ENCODE peak calls at places on chromosomes 12 and 14, in eight cellular contexts. C is right lobe of liver, X is omental fat pad, I is Panc1, M is left ventricle myocardium inferior, L is cardiac muscle cell, Z is breast epithelium, J is HCT116. S is an unnamed sample.

GRCh38 chr12:82406651-82407050 is 48.3 kb downstream of the METTL25 start:
- DNase-seq in L (no peak), C (no peak), J (no peak), Z (no peak), X (no peak), M (no peak), I (no peak), S (no peak)

GRCh38 chr12:117141097-117141898 is 42.1 kb upstream of the TESC start:
- DNase-seq in X (no peak), I (no peak), M (no peak), L (no peak), C (no peak), Z (no peak), J (no peak), S (no peak)

GRCh38 chr12:112798019-112798760 is 6.6 kb downstream of the RPH3A start:
- DNase-seq in M (no peak), C (no peak), X (no peak), J (no peak), L (no peak), Z (no peak), I (no peak), S (no peak)

GRCh38 chr12:96397756-96398421 is 2.4 kb downstream of the CDK17 start:
- DNase-seq in X (no peak), C (no peak), M (no peak), L (peak; percentile 30), J (no peak), I (no peak), Z (no peak), S (no peak)

GRCh38 chr12:91877022-91877421 is 268.6 kb downstream of the BTG1 start:
- DNase-seq in X (no peak), C (peak; percentile 19), M (no peak), J (no peak), Z (peak; percentile 41), L (peak; percentile 63), I (no peak), S (no peak)

GRCh38 chr14:67241416-67242362 is at the start of gene PALS1:
- DNase-seq in J (peak; percentile 53), L (peak; percentile 76), I (no peak), Z (no peak), X (no peak), M (no peak), C (no peak), S (no peak)

GRCh38 chr12:124780336-124780735 is 83.3 kb downstream of the SCARB1 start:
- DNase-seq in L (no peak), I (no peak), M (no peak), X (no peak), J (no peak), Z (no peak), C (no peak), S (no peak)

GRCh38 chr14:96649327-96649601 is 147.1 kb downstream of the PAPOLA start:
- DNase-seq in J (no peak), Z (no peak), C (no peak), L (no peak), I (no peak), X (no peak), M (no peak), S (no peak)

GRCh38 chr14:91845652-91846051 is 21.7 kb downstream of the TC2N start:
- DNase-seq in M (no peak), Z (no peak), L (no peak), C (no peak), I (no peak), X (no peak), J (no peak), S (no peak)

GRCh38 chr12:116924558-116925453 is 14.1 kb downstream of the FBXW8 start:
- DNase-seq in I (no peak), Z (peak; percentile 21), C (no peak), X (no peak), L (peak; percentile 57), M (no peak), J (peak; percentile 44), S (no peak)

GRCh38 chr12:100187857-100188519 is 12.6 kb upstream of the ACTR6 start:
- DNase-seq in C (no peak), X (no peak), J (no peak), L (no peak), Z (no peak), M (no peak), I (no peak), S (no peak)

GRCh38 chr12:68113644-68114043 is 45.9 kb downstream of the IFNG start:
- DNase-seq in M (no peak), J (peak; percentile 22), X (no peak), C (no peak), Z (no peak), L (no peak), I (no peak), S (no peak)
- TF ChIP-seq CTCF in M (no peak), J (peak; percentile 63), X (no peak), C (peak; percentile 21), Z (no peak), L (peak; percentile 25), I (peak; percentile 63), S (peak; percentile 31)

GRCh38 chr12:2456813-2457186 is 338.0 kb upstream of the FKBP4 start:
- DNase-seq in C (no peak), J (no peak), X (no peak), L (no peak), Z (no peak), I (no peak), M (no peak), S (no peak)
- TF ChIP-seq CTCF in C (no peak), J (no peak), X (no peak), L (no peak), Z (no peak), I (no peak), M (no peak), S (no peak)

GRCh38 chr12:123097521-123098084 is 53.3 kb downstream of the PITPNM2 start:
- DNase-seq in C (peak; percentile 44), L (no peak), J (no peak), Z (no peak), I (no peak), M (peak; percentile 75), X (no peak), S (no peak)
- TF ChIP-seq CTCF in C (no peak), L (no peak), J (no peak), Z (no peak), I (no peak), M (no peak), X (no peak), S (no peak)

GRCh38 chr12:69154585-69155363 is 84.6 kb upstream of the CPSF6 start:
- DNase-seq in J (peak; percentile 64), Z (peak; percentile 38), C (peak; percentile 67), L (peak; percentile 70), M (peak; percentile 54), I (peak; percentile 38), X (peak; percentile 77), S (peak; percentile 23)
- TF ChIP-seq CTCF in J (peak; percentile 95), Z (peak; percentile 76), C (peak; percentile 96), L (peak; percentile 95), M (peak; percentile 95), I (peak; percentile 95), X (peak; percentile 38), S (peak; percentile 79)

GRCh38 chr12:114013601-114014345 is 47.6 kb upstream of the RBM19 start:
- DNase-seq in L (peak; percentile 39), J (peak; percentile 31), I (no peak), C (no peak), M (no peak), Z (no peak), X (no peak), S (no peak)
- TF ChIP-seq CTCF in L (peak; percentile 27), J (peak; percentile 52), I (peak; percentile 54), C (peak; percentile 42), M (peak; percentile 39), Z (no peak), X (no peak), S (peak; percentile 23)

GRCh38 chr12:76137611-76138010 is 53.1 kb upstream of the NAP1L1 start:
- DNase-seq in J (no peak), I (no peak), X (no peak), C (no peak), L (peak; percentile 87), M (no peak), Z (no peak), S (no peak)

GRCh38 chr12:76138656-76139055 is 54.2 kb upstream of the NAP1L1 start:
- DNase-seq in M (no peak), J (no peak), X (no peak), I (no peak), C (no peak), Z (no peak), L (no peak), S (no peak)

GRCh38 chr12:76144253-76144564 is 59.7 kb upstream of the NAP1L1 start:
- DNase-seq in L (peak; percentile 79), J (no peak), C (no peak), M (no peak), X (peak; percentile 29), I (no peak), Z (no peak), S (no peak)

GRCh38 chr12:76142305-76142704 is 57.8 kb upstream of the NAP1L1 start:
- DNase-seq in J (no peak), C (no peak), I (no peak), Z (no peak), L (no peak), M (no peak), X (no peak), S (no peak)

GRCh38 chr12:76143343-76144252 is 59.1 kb upstream of the NAP1L1 start:
- DNase-seq in L (no peak), I (no peak), J (no peak), Z (no peak), M (no peak), C (no peak), X (no peak), S (no peak)
- TF ChIP-seq CTCF in L (no peak), I (no peak), J (no peak), Z (no peak), M (no peak), C (no peak), X (no peak), S (no peak)

DNA sequence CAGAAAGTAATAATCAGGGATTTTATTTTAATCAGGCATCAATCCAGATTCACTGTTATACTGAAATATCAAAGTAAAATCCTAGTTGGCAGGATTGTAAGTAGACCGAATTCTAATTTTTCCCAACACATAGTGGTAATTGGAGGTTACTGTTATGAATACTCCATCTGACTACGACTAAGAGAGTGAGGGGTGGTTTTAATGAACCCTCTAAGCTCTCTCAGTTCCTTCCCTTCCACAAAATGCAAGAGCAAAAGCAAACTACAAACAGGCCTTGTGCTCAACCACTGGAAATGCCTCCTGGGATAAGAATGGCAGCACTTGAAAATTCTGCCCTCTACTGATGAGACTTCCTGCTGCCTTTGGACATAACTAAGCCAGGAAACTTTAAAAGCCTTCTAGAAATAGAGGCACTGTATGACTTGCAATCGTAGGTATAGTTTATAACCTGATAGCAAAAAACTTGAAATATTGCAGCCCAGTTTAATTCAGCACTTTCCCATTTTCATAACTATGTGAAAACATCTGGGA is 184.8 kb downstream of the SLC16A7 start:
- DNase-seq in X (no peak), L (peak; percentile 79), I (no peak), C (no peak), M (no peak), Z (no peak), J (peak; percentile 2), S (no peak)
- TF ChIP-seq CTCF in X (no peak), L (peak; percentile 72), I (no peak), C (peak; percentile 60), M (peak; percentile 55), Z (no peak), J (peak; percentile 49), S (peak; percentile 26)

S was measured in D721Med.